ENCODE peak calls at places on chromosomes 2 and 18, in seven cellular contexts. B is RWPE2, M is stomach, T is heart left ventricle, J is upper lobe of right lung, N is Panc1, S is mesendoderm. L is an unnamed sample.

GRCh38 chr2:148865515-148865914 is 9.5 kb upstream of the KIF5C start:
- DNase-seq in B (no peak), M (no peak), T (no peak), J (no peak), N (no peak), S (no peak), L (no peak)

GRCh38 chr2:27191107-27191829 is 20.6 kb upstream of the ATRAID start:
- DNase-seq in B (no peak), M (peak; percentile 53), T (peak; percentile 29), J (no peak), N (peak; percentile 43), S (peak; percentile 61), L (no peak)

GRCh38 chr18:79242246-79242645 is 153.5 kb upstream of the NFATC1 start:
- DNase-seq in B (no peak), M (no peak), T (no peak), J (no peak), N (no peak), S (no peak), L (no peak)

GRCh38 chr2:187117483-187117882 is 268.5 kb upstream of the ZSWIM2 start:
- DNase-seq in B (no peak), M (no peak), T (no peak), J (no peak), N (no peak), S (peak; percentile 70), L (no peak)

GRCh38 chr2:30437809-30438548 is 9.1 kb upstream of the LCLAT1 start:
- DNase-seq in B (no peak), M (no peak), T (no peak), J (no peak), N (no peak), S (no peak), L (no peak)

GRCh38 chr2:168562971-168563370 is 106.9 kb downstream of the CERS6 start:
- DNase-seq in B (no peak), M (no peak), T (no peak), J (no peak), N (no peak), S (peak; percentile 29), L (no peak)

GRCh38 chr2:120969613-120970355 is 234.1 kb downstream of the GLI2 start:
- DNase-seq in B (no peak), M (no peak), T (no peak), J (no peak), N (no peak), S (peak; percentile 51), L (no peak)

GRCh38 chr18:272650-273049 is 4.8 kb upstream of the THOC1 start:
- DNase-seq in B (no peak), M (no peak), T (no peak), J (no peak), N (no peak), S (peak; percentile 61), L (no peak)

GRCh38 chr18:75551071-75551470 is 123.6 kb upstream of the SMIM21 start:
- DNase-seq in B (no peak), M (no peak), T (no peak), J (no peak), N (no peak), S (no peak), L (no peak)

GRCh38 chr18:50013363-50014138 is 181.4 kb downstream of the MYO5B start:
- DNase-seq in B (no peak), M (no peak), T (no peak), J (no peak), N (no peak), S (peak; percentile 37), L (no peak)

GRCh38 chr2:119174216-119174992 is 15.9 kb upstream of the C1QL2 start:
- DNase-seq in B (no peak), M (peak; percentile 40), T (peak; percentile 31), J (peak; percentile 75), N (no peak), S (peak; percentile 65), L (peak; percentile 54)

GRCh38 chr2:61439241-61440002 is 31.5 kb downstream of the USP34 start:
- DNase-seq in B (no peak), M (peak; percentile 44), T (peak; percentile 59), J (peak; percentile 91), N (no peak), S (no peak), L (no peak)

GRCh38 chr2:180938419-180938818 is 42.0 kb upstream of the UBE2E3 start:
- DNase-seq in B (no peak), M (no peak), T (no peak), J (no peak), N (no peak), S (no peak), L (no peak)

GRCh38 chr18:21855432-21855831 is 114.8 kb downstream of the MIB1 start:
- DNase-seq in B (no peak), M (no peak), T (no peak), J (no peak), N (no peak), S (no peak), L (no peak)

GRCh38 chr2:67514515-67514914 is 117.4 kb downstream of the ETAA1 start:
- DNase-seq in B (no peak), M (no peak), T (no peak), J (no peak), N (no peak), S (no peak), L (no peak)

GRCh38 chr2:145277922-145278321 is 758.0 kb upstream of the ZEB2 start:
- DNase-seq in B (no peak), M (no peak), T (no peak), J (no peak), N (no peak), S (no peak), L (no peak)

GRCh38 chr2:160005476-160005875 is 56.9 kb downstream of the PLA2R1 start:
- DNase-seq in B (no peak), M (no peak), T (no peak), J (no peak), N (no peak), S (no peak), L (no peak)

GRCh38 chr2:233830111-233830760 is 24.1 kb downstream of the HJURP start:
- DNase-seq in B (no peak), M (peak; percentile 15), T (no peak), J (peak; percentile 45), N (no peak), S (no peak), L (no peak)

GRCh38 chr2:48693645-48694044 is 61.9 kb downstream of the LHCGR start:
- DNase-seq in B (no peak), M (no peak), T (no peak), J (no peak), N (no peak), S (peak; percentile 87), L (no peak)

GRCh38 chr2:44549099-44549471 is 187.3 kb downstream of the CAMKMT start:
- DNase-seq in B (no peak), M (no peak), T (no peak), J (no peak), N (no peak), S (peak; percentile 74), L (no peak)

GRCh38 chr2:10550206-10551001 is 102.3 kb upstream of the ODC1 start:
- DNase-seq in B (no peak), M (no peak), T (peak; percentile 31), J (no peak), N (no peak), S (no peak), L (no peak)

GRCh38 chr2:84855730-84856129 is 25.2 kb downstream of the TRABD2A start:
- DNase-seq in B (no peak), M (no peak), T (no peak), J (no peak), N (no peak), S (no peak), L (no peak)

GRCh38 chr18:57846258-57846657 is 43.1 kb upstream of the ATP8B1 start:
- DNase-seq in B (no peak), M (peak; percentile 40), T (no peak), J (no peak), N (no peak), S (peak; percentile 90), L (no peak)

GRCh38 chr18:35968278-35968880 is 4.1 kb upstream of the RMP24 start:
- DNase-seq in B (no peak), M (no peak), T (no peak), J (no peak), N (no peak), S (no peak), L (no peak)

GRCh38 chr2:73107211-73107926 is 5.4 kb downstream of the RAB11FIP5 start:
- DNase-seq in B (no peak), M (no peak), T (no peak), J (no peak), N (no peak), S (no peak), L (no peak)

GRCh38 chr18:59699061-59699460 is 1.8 kb upstream of the CCBE1 start:
- DNase-seq in B (no peak), M (no peak), T (no peak), J (no peak), N (no peak), S (no peak), L (no peak)
- H3K27me3 ChIP-seq in B (no peaks in the 10 kb centered on the region), M (peaks cover 3% of the 10 kb centered on the region), T (no peaks in the 10 kb centered on the region), J (peaks cover 30% of the 10 kb centered on the region), N (no peaks in the 10 kb centered on the region), S (peaks cover 23% of the 10 kb centered on the region), L (peaks cover 67% of the 10 kb centered on the region)

DNA sequence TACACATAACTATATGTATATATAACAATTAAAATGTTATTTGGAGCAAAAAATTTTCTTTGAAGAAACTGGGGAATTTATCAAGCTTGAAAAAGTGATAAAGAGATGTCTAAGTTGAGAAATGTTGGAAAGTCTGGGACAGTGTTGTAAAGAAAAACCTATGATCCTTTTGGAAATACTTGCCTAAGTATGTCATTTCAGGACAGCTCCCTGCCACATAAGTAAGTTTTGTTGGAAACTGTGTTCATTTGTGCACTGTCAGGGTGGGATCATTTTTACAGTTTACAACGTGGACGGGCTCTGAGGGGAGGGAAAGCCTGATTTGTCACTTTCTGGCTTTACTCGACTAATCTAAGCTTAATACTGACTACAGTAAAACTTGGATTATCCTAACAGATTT is 10.4 kb upstream of the COL3A1 start:
- DNase-seq in B (no peak), M (no peak), T (no peak), J (no peak), N (no peak), S (no peak), L (no peak)
- H3K27me3 ChIP-seq in B (no peaks in the 10 kb centered on the region), M (no peaks in the 10 kb centered on the region), T (no peaks in the 10 kb centered on the region), J (no peaks in the 10 kb centered on the region), N (no peaks in the 10 kb centered on the region), S (no peaks in the 10 kb centered on the region), L (no peaks in the 10 kb centered on the region)

GRCh38 chr2:222298000-222298310 is 843 bp downstream of the PAX3 start:
- DNase-seq in B (no peak), M (no peak), T (no peak), J (no peak), N (no peak), S (no peak), L (no peak)
- H3K27me3 ChIP-seq in B (peaks cover 100% of the 10 kb centered on the region), M (peaks cover 69% of the 10 kb centered on the region), T (peaks cover 96% of the 10 kb centered on the region), J (peaks cover 99% of the 10 kb centered on the region), N (peaks cover 7% of the 10 kb centered on the region), S (peaks cover 92% of the 10 kb centered on the region), L (peaks cover 99% of the 10 kb centered on the region)

GRCh38 chr18:25349926-25350560 is 1.9 kb downstream of the ZNF521 start:
- DNase-seq in B (no peak), M (no peak), T (peak; percentile 42), J (no peak), N (no peak), S (peak; percentile 29), L (no peak)

GRCh38 chr18:25352629-25353005 is 651 bp upstream of the ZNF521 start:
- DNase-seq in B (no peak), M (no peak), T (no peak), J (no peak), N (no peak), S (no peak), L (no peak)

GRCh38 chr18:25351773-25352628 is at the start of gene ZNF521:
- DNase-seq in B (no peak), M (peak; percentile 70), T (peak; percentile 89), J (peak; percentile 88), N (no peak), S (peak; percentile 96), L (peak; percentile 82)

GRCh38 chr18:25350561-25351201 is 1.3 kb downstream of the ZNF521 start:
- DNase-seq in B (no peak), M (no peak), T (peak; percentile 59), J (no peak), N (no peak), S (peak; percentile 37), L (no peak)

GRCh38 chr18:25351280-25351772 is 640 bp downstream of the ZNF521 start:
- DNase-seq in B (no peak), M (no peak), T (no peak), J (no peak), N (no peak), S (no peak), L (no peak)
- H3K27me3 ChIP-seq in B (peaks cover 92% of the 10 kb centered on the region), M (no peaks in the 10 kb centered on the region), T (no peaks in the 10 kb centered on the region), J (peaks cover 16% of the 10 kb centered on the region), N (peaks cover 27% of the 10 kb centered on the region), S (peaks cover 9% of the 10 kb centered on the region), L (no peaks in the 10 kb centered on the region)

L was measured in dorsolateral prefrontal cortex.